ENCODE peak calls at places on chromosomes 11 and 22, in eight cellular contexts. One of them, this sample, is unnamed.
A peak's percentile ranks its signal among the peaks of the same experiment; 100 is the strongest.

GRCh38 chr11:69183613-69184012 is 27.9 kb downstream of the SMIM38 start:
- DNase-seq in SK-N-DZ: no peak
- DNase-seq in GDM1: peak; percentile 14
- DNase-seq in cardiac fibroblast: no peak
- DNase-seq in NCI-H524: no peak
- DNase-seq in adrenal gland: no peak
- DNase-seq in colonic mucosa: no peak
- DNase-seq in coronary artery: no peak
- DNase-seq in this sample: no peak

GRCh38 chr11:131511794-131512193 is 141.4 kb downstream of the NTM start:
- DNase-seq in cardiac fibroblast: peak; percentile 12
- DNase-seq in adrenal gland: no peak
- DNase-seq in NCI-H524: peak; percentile 7
- DNase-seq in colonic mucosa: peak; percentile 50
- DNase-seq in SK-N-DZ: no peak
- DNase-seq in GDM1: no peak
- DNase-seq in coronary artery: no peak
- DNase-seq in this sample: no peak

GRCh38 chr11:124812876-124813275 is 12.7 kb upstream of the MSANTD2 start:
- DNase-seq in adrenal gland: no peak
- DNase-seq in colonic mucosa: no peak
- DNase-seq in NCI-H524: no peak
- DNase-seq in GDM1: no peak
- DNase-seq in SK-N-DZ: no peak
- DNase-seq in cardiac fibroblast: peak; percentile 28
- DNase-seq in coronary artery: no peak
- DNase-seq in this sample: no peak

GRCh38 chr11:12817681-12818332 is 143.6 kb downstream of the TEAD1 start:
- DNase-seq in cardiac fibroblast: no peak
- DNase-seq in SK-N-DZ: no peak
- DNase-seq in NCI-H524: no peak
- DNase-seq in adrenal gland: no peak
- DNase-seq in coronary artery: no peak
- DNase-seq in GDM1: no peak
- DNase-seq in colonic mucosa: no peak
- DNase-seq in this sample: no peak

GRCh38 chr11:7904910-7905309 is 26.2 kb downstream of the OR10A6 start:
- DNase-seq in SK-N-DZ: no peak
- DNase-seq in GDM1: no peak
- DNase-seq in coronary artery: no peak
- DNase-seq in adrenal gland: no peak
- DNase-seq in colonic mucosa: no peak
- DNase-seq in cardiac fibroblast: peak; percentile 28
- DNase-seq in NCI-H524: no peak
- DNase-seq in this sample: no peak

GRCh38 chr22:22926359-22927195 is 39.0 kb downstream of the IGLL5 start:
- DNase-seq in SK-N-DZ: no peak
- DNase-seq in NCI-H524: no peak
- DNase-seq in adrenal gland: no peak
- DNase-seq in cardiac fibroblast: no peak
- DNase-seq in colonic mucosa: no peak
- DNase-seq in GDM1: no peak
- DNase-seq in coronary artery: no peak
- DNase-seq in this sample: no peak

GRCh38 chr11:27699926-27700350 is 317 bp downstream of the BDNF start:
- DNase-seq in GDM1: no peak
- DNase-seq in colonic mucosa: no peak
- DNase-seq in cardiac fibroblast: no peak
- DNase-seq in NCI-H524: no peak
- DNase-seq in SK-N-DZ: peak; percentile 27
- DNase-seq in coronary artery: no peak
- DNase-seq in adrenal gland: no peak
- DNase-seq in this sample: no peak

GRCh38 chr11:76554767-76555166 is 109.9 kb downstream of the EMSY start:
- DNase-seq in SK-N-DZ: peak; percentile 23
- DNase-seq in GDM1: no peak
- DNase-seq in NCI-H524: no peak
- DNase-seq in colonic mucosa: no peak
- DNase-seq in cardiac fibroblast: no peak
- DNase-seq in coronary artery: no peak
- DNase-seq in adrenal gland: no peak
- DNase-seq in this sample: no peak

GRCh38 chr22:24968066-24968561 is 15.6 kb downstream of the KIAA1671 start:
- DNase-seq in adrenal gland: peak; percentile 71
- DNase-seq in coronary artery: no peak
- DNase-seq in NCI-H524: no peak
- DNase-seq in colonic mucosa: no peak
- DNase-seq in cardiac fibroblast: no peak
- DNase-seq in SK-N-DZ: no peak
- DNase-seq in GDM1: no peak
- DNase-seq in this sample: peak; percentile 46

GRCh38 chr22:48340727-48341709 is 1486.7 kb downstream of the BRD1 start:
- DNase-seq in colonic mucosa: no peak
- DNase-seq in coronary artery: no peak
- DNase-seq in cardiac fibroblast: no peak
- DNase-seq in SK-N-DZ: no peak
- DNase-seq in NCI-H524: no peak
- DNase-seq in adrenal gland: no peak
- DNase-seq in GDM1: no peak
- DNase-seq in this sample: no peak

GRCh38 chr11:75966546-75967287 is 151.7 kb downstream of the UVRAG start:
- DNase-seq in NCI-H524: no peak
- DNase-seq in colonic mucosa: no peak
- DNase-seq in coronary artery: no peak
- DNase-seq in GDM1: no peak
- DNase-seq in adrenal gland: no peak
- DNase-seq in cardiac fibroblast: peak; percentile 89
- DNase-seq in SK-N-DZ: no peak
- DNase-seq in this sample: no peak

GRCh38 chr11:117462848-117463247 is 135.2 kb downstream of the CEP164 start:
- DNase-seq in colonic mucosa: no peak
- DNase-seq in GDM1: no peak
- DNase-seq in SK-N-DZ: no peak
- DNase-seq in adrenal gland: no peak
- DNase-seq in coronary artery: no peak
- DNase-seq in cardiac fibroblast: no peak
- DNase-seq in NCI-H524: no peak
- DNase-seq in this sample: no peak

GRCh38 chr22:21755855-21756284 is 20.3 kb upstream of the YPEL1 start:
- DNase-seq in NCI-H524: no peak
- DNase-seq in coronary artery: no peak
- DNase-seq in GDM1: no peak
- DNase-seq in colonic mucosa: no peak
- DNase-seq in adrenal gland: no peak
- DNase-seq in cardiac fibroblast: peak; percentile 62
- DNase-seq in SK-N-DZ: no peak
- DNase-seq in this sample: no peak

GRCh38 chr11:107370390-107370789 is 87.2 kb downstream of the CWF19L2 start:
- DNase-seq in NCI-H524: no peak
- DNase-seq in coronary artery: no peak
- DNase-seq in colonic mucosa: no peak
- DNase-seq in GDM1: no peak
- DNase-seq in cardiac fibroblast: peak; percentile 39
- DNase-seq in adrenal gland: no peak
- DNase-seq in SK-N-DZ: no peak
- DNase-seq in this sample: no peak

GRCh38 chr11:746289-747175 is 732 bp upstream of the TALDO1 start:
- DNase-seq in adrenal gland: peak; percentile 29
- DNase-seq in cardiac fibroblast: no peak
- DNase-seq in coronary artery: peak; percentile 80
- DNase-seq in NCI-H524: no peak
- DNase-seq in GDM1: no peak
- DNase-seq in colonic mucosa: peak; percentile 39
- DNase-seq in SK-N-DZ: peak; percentile 69
- DNase-seq in this sample: peak; percentile 32

GRCh38 chr11:17275376-17276235 is 933 bp upstream of the NUCB2 start:
- DNase-seq in colonic mucosa: no peak
- DNase-seq in coronary artery: no peak
- DNase-seq in NCI-H524: no peak
- DNase-seq in cardiac fibroblast: no peak
- DNase-seq in SK-N-DZ: no peak
- DNase-seq in GDM1: no peak
- DNase-seq in adrenal gland: no peak
- DNase-seq in this sample: no peak

GRCh38 chr11:67400942-67401494 is 640 bp downstream of the PPP1CA start:
- DNase-seq in GDM1: no peak
- DNase-seq in coronary artery: no peak
- DNase-seq in cardiac fibroblast: peak; percentile 15
- DNase-seq in SK-N-DZ: no peak
- DNase-seq in colonic mucosa: no peak
- DNase-seq in NCI-H524: no peak
- DNase-seq in adrenal gland: no peak
- DNase-seq in this sample: no peak

GRCh38 chr11:4551346-4551979 is 6.5 kb downstream of the OR52M1 start:
- DNase-seq in NCI-H524: no peak
- DNase-seq in SK-N-DZ: no peak
- DNase-seq in adrenal gland: no peak
- DNase-seq in GDM1: no peak
- DNase-seq in cardiac fibroblast: peak; percentile 1
- DNase-seq in colonic mucosa: no peak
- DNase-seq in coronary artery: no peak
- DNase-seq in this sample: no peak

GRCh38 chr11:122779047-122779629 is 59.2 kb upstream of the CRTAM start:
- DNase-seq in GDM1: peak; percentile 41
- DNase-seq in coronary artery: no peak
- DNase-seq in cardiac fibroblast: peak; percentile 47
- DNase-seq in SK-N-DZ: peak; percentile 71
- DNase-seq in NCI-H524: no peak
- DNase-seq in colonic mucosa: no peak
- DNase-seq in adrenal gland: no peak
- DNase-seq in this sample: peak; percentile 53

GRCh38 chr11:18844753-18845367 is 53.3 kb upstream of the PTPN5 start:
- DNase-seq in adrenal gland: no peak
- DNase-seq in NCI-H524: peak; percentile 11
- DNase-seq in SK-N-DZ: peak; percentile 32
- DNase-seq in coronary artery: no peak
- DNase-seq in colonic mucosa: no peak
- DNase-seq in cardiac fibroblast: peak; percentile 56
- DNase-seq in GDM1: no peak
- DNase-seq in this sample: no peak

GRCh38 chr11:61083601-61084147 is 18.6 kb upstream of the CD5 start:
- DNase-seq in GDM1: no peak
- DNase-seq in SK-N-DZ: no peak
- DNase-seq in NCI-H524: no peak
- DNase-seq in cardiac fibroblast: no peak
- DNase-seq in colonic mucosa: no peak
- DNase-seq in adrenal gland: no peak
- DNase-seq in coronary artery: peak; percentile 46
- DNase-seq in this sample: no peak

GRCh38 chr22:42300286-42301071 is 30.0 kb upstream of the TCF20 start:
- DNase-seq in adrenal gland: no peak
- DNase-seq in cardiac fibroblast: no peak
- DNase-seq in GDM1: peak; percentile 48
- DNase-seq in SK-N-DZ: no peak
- DNase-seq in coronary artery: no peak
- DNase-seq in NCI-H524: no peak
- DNase-seq in colonic mucosa: no peak
- DNase-seq in this sample: no peak

GRCh38 chr22:44018594-44018993 is 5.5 kb upstream of the PARVB start:
- DNase-seq in colonic mucosa: no peak
- DNase-seq in cardiac fibroblast: no peak
- DNase-seq in NCI-H524: no peak
- DNase-seq in adrenal gland: no peak
- DNase-seq in GDM1: no peak
- DNase-seq in SK-N-DZ: no peak
- DNase-seq in coronary artery: no peak
- DNase-seq in this sample: no peak

GRCh38 chr22:35368386-35368785 is 12.5 kb upstream of the HMOX1 start:
- DNase-seq in GDM1: no peak
- DNase-seq in adrenal gland: no peak
- DNase-seq in SK-N-DZ: no peak
- DNase-seq in coronary artery: no peak
- DNase-seq in NCI-H524: no peak
- DNase-seq in colonic mucosa: peak; percentile 68
- DNase-seq in cardiac fibroblast: no peak
- DNase-seq in this sample: no peak

GRCh38 chr11:43830928-43831440 is 49.6 kb upstream of the ALKBH3 start:
- DNase-seq in SK-N-DZ: no peak
- DNase-seq in GDM1: no peak
- DNase-seq in adrenal gland: peak; percentile 66
- DNase-seq in cardiac fibroblast: peak; percentile 94
- DNase-seq in NCI-H524: no peak
- DNase-seq in colonic mucosa: no peak
- DNase-seq in coronary artery: peak; percentile 76
- DNase-seq in this sample: peak; percentile 39

GRCh38 chr11:6388747-6389146 is 1.5 kb upstream of the SMPD1 start:
- DNase-seq in colonic mucosa: no peak
- DNase-seq in coronary artery: no peak
- DNase-seq in SK-N-DZ: no peak
- DNase-seq in GDM1: no peak
- DNase-seq in NCI-H524: no peak
- DNase-seq in cardiac fibroblast: no peak
- DNase-seq in adrenal gland: no peak
- DNase-seq in this sample: no peak

GRCh38 chr11:127059286-127060200 is 59.0 kb upstream of the KIRREL3 start:
- DNase-seq in SK-N-DZ: no peak
- DNase-seq in GDM1: no peak
- DNase-seq in adrenal gland: no peak
- DNase-seq in colonic mucosa: no peak
- DNase-seq in coronary artery: no peak
- DNase-seq in cardiac fibroblast: no peak
- DNase-seq in NCI-H524: no peak
- DNase-seq in this sample: no peak

GRCh38 chr22:39746600-39747262 is 146.8 kb downstream of the ENTHD1 start:
- DNase-seq in adrenal gland: no peak
- DNase-seq in SK-N-DZ: no peak
- DNase-seq in cardiac fibroblast: no peak
- DNase-seq in NCI-H524: no peak
- DNase-seq in colonic mucosa: no peak
- DNase-seq in coronary artery: no peak
- DNase-seq in GDM1: no peak
- DNase-seq in this sample: no peak

GRCh38 chr11:110431212-110432073 is 1.7 kb downstream of the FDX1 start:
- DNase-seq in cardiac fibroblast: peak; percentile 22
- DNase-seq in SK-N-DZ: no peak
- DNase-seq in NCI-H524: no peak
- DNase-seq in coronary artery: no peak
- DNase-seq in colonic mucosa: no peak
- DNase-seq in GDM1: no peak
- DNase-seq in adrenal gland: no peak
- DNase-seq in this sample: no peak

This sample was measured in BE2C.